ENCODE peak calls at places on chromosomes 4 and X, in six cellular contexts. K, T, L, G, B and A are unnamed samples.

GRCh38 chr4:139553751-139554670 is 2.0 kb downstream of the SETD7 start:
- DNase-seq in K (no peak), T (no peak), L (no peak), G (no peak), B (no peak), A (no peak)

GRCh38 chr4:104964387-104965175 is 182.1 kb upstream of the TET2 start:
- DNase-seq in K (no peak), T (no peak), L (no peak), G (no peak), B (no peak), A (peak)

GRCh38 chrX:107541244-107541643 is 87.1 kb upstream of the PRPS1 start:
- DNase-seq in K (no peak), T (no peak), L (peak), G (no peak), B (no peak), A (no peak)

GRCh38 chrX:118717703-118718391 is 9.6 kb upstream of the IL13RA1 start:
- DNase-seq in K (no peak), T (no peak), L (no peak), G (no peak), B (no peak), A (no peak)

GRCh38 chrX:133838761-133839676 is 146.4 kb downstream of the GPC3 start:
- DNase-seq in K (peak), T (peak), L (peak), G (peak), B (no peak), A (no peak)

GRCh38 chr4:650951-651883 is 22.9 kb downstream of the ATP5ME start:
- DNase-seq in K (no peak), T (no peak), L (no peak), G (no peak), B (no peak), A (no peak)

GRCh38 chrX:38627683-38628082 is 66.3 kb downstream of the TSPAN7 start:
- DNase-seq in K (no peak), T (no peak), L (peak), G (no peak), B (no peak), A (no peak)

GRCh38 chr4:163071308-163071707 is 95.4 kb downstream of the NAF1 start:
- DNase-seq in K (no peak), T (no peak), L (peak), G (no peak), B (no peak), A (no peak)

GRCh38 chrX:4925911-4926310 is 1212.5 kb upstream of the PRKX start:
- DNase-seq in K (no peak), T (no peak), L (no peak), G (no peak), B (no peak), A (no peak)

GRCh38 chrX:9379697-9380551 is 84.9 kb upstream of the TBL1X start:
- DNase-seq in K (no peak), T (no peak), L (peak), G (peak), B (no peak), A (no peak)

GRCh38 chrX:124023838-124024238 is 62.3 kb downstream of the STAG2 start:
- DNase-seq in K (no peak), T (no peak), L (peak), G (no peak), B (no peak), A (no peak)

GRCh38 chrX:8755116-8755515 is 23.2 kb upstream of the ANOS1 start:
- DNase-seq in K (no peak), T (no peak), L (no peak), G (no peak), B (no peak), A (no peak)

GRCh38 chr4:9691221-9692065 is 90.0 kb upstream of the DRD5 start:
- DNase-seq in K (peak), T (peak), L (peak), G (no peak), B (peak), A (peak)

GRCh38 chr4:6619466-6620255 is 20.8 kb upstream of the MRFAP1 start:
- DNase-seq in K (no peak), T (no peak), L (no peak), G (no peak), B (no peak), A (no peak)

GRCh38 chr4:6622744-6623143 is 17.7 kb upstream of the MRFAP1 start:
- DNase-seq in K (no peak), T (no peak), L (no peak), G (no peak), B (no peak), A (no peak)

GRCh38 chr4:6621556-6621927 is 18.9 kb upstream of the MRFAP1 start:
- DNase-seq in K (no peak), T (no peak), L (no peak), G (no peak), B (no peak), A (no peak)

GRCh38 chr4:6620296-6620695 is 20.2 kb upstream of the MRFAP1 start:
- DNase-seq in K (no peak), T (no peak), L (no peak), G (no peak), B (no peak), A (no peak)

DNA sequence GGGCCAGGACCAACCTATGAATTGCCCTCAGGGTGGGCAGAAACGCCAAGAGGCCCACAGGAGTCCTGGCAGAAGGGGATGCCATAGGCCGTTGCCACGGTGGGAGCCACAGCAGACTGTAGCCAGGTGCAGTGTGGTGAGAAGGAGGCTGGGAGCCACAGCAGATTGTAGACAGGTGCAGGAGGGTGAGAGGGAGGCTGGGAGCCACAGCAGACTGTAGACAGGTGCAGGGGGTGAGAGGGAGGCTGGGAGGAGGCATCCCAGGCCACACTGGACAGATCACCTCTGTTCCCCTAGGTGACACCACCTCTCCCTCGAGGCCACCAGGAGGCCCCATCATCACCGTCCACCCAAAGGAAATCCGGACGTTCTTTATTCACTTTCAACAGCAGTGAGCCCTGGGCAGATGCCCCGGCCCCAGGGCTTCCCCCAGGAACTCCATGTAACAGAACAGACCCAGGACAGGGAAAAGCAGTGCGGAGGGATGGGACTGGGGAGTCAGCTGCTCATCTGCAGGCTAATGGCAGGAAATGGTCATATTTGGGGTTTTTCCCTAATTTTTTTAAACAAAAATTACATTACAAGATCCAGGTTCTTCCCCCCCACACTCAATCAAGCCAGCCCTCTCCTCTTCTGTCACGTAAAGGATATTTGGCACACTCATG is 19.5 kb upstream of the MRFAP1 start:
- DNase-seq in K (no peak), T (no peak), L (no peak), G (no peak), B (no peak), A (no peak)
- TF ChIP-seq CTCF in K (no peak), T (no peak), L (no peak), G (no peak), B (no peak), A (no peak)

DNA sequence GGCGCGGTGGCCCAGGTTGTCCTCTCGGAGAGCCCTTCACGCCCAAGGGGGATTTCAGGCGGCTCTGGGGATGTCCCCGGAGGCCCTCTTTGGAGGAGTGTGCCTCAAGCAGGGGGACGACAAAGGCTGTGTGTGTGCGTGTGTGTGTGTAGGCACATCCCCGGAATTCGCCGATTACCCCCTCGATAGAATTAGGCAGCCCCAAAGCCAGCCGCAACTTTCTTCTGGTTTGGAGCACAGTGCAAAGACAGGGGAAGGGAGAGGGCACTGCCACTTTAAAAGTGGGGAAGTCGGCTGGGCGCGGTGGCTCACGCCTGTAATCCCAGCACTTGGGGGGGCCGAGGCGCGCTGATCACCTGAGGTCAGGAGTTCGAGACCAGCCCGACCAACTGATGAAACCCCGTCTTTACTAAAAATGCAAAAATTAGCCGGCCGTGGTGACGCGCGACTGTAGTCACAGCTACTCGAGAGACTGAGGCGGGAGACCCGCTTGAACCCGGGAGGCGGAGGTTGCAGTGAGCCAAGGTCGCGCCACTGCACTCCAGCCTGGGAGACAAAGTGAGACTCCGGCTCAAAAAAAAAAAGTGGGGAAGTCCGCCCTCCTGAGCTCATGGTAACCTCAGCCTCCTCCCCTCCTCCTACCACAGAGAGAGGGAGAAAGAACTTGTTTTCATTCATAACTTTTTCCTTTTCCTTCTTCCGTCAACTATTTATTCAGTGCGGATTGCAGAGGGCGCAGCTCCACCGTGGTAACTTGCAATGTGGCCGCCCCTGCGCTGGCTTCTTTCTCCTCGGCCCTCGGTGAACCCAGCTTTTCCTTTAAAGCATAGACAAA is 2.4 kb downstream of the SPRY1 start:
- DNase-seq in K (peak), T (peak), L (peak), G (no peak), B (no peak), A (peak)
- TF ChIP-seq CTCF in K (no peak), T (no peak), L (no peak), G (no peak), B (no peak), A (no peak)

GRCh38 chr4:151934766-151935165 is 174.0 kb upstream of the GATB start:
- DNase-seq in K (no peak), T (no peak), L (no peak), G (no peak), B (no peak), A (no peak)

GRCh38 chr4:151931563-151931962 is 170.8 kb upstream of the GATB start:
- DNase-seq in K (no peak), T (no peak), L (no peak), G (no peak), B (no peak), A (no peak)

GRCh38 chr4:151930372-151930771 is 169.6 kb upstream of the GATB start:
- DNase-seq in K (no peak), T (no peak), L (no peak), G (no peak), B (no peak), A (no peak)

GRCh38 chr4:151935411-151935810 is 174.6 kb upstream of the GATB start:
- DNase-seq in K (no peak), T (no peak), L (no peak), G (no peak), B (no peak), A (no peak)

GRCh38 chr4:151933122-151933827 is 172.5 kb upstream of the GATB start:
- DNase-seq in K (no peak), T (no peak), L (no peak), G (no peak), B (no peak), A (no peak)
- TF ChIP-seq CTCF in K (no peak), T (no peak), L (no peak), G (no peak), B (no peak), A (no peak)

GRCh38 chrX:24024819-24025740 is 1.9 kb downstream of the KLHL15 start:
- DNase-seq in K (peak), T (peak), L (peak), G (peak), B (peak), A (peak)
- TF ChIP-seq CTCF in K (peak), T (peak), L (no peak), G (no peak), B (no peak), A (no peak)